ENCODE peak calls at places on chromosomes 7 and 10, in seven cellular contexts. P is epithelial cell of esophagus, S is endothelial cell, A is transverse colon, G is dorsolateral prefrontal cortex, H is astrocyte of the spinal cord, F is type B pancreatic cell. E is an unnamed sample.

GRCh38 chr7:42174391-42174848 is 62.6 kb downstream of the GLI3 start:
- DNase-seq in P (no peak), S (no peak), A (no peak), G (no peak), H (peak), F (no peak), E (no peak)

GRCh38 chr10:92712016-92712889 is 22.5 kb downstream of the HHEX start:
- DNase-seq in P (no peak), S (no peak), A (no peak), G (no peak), H (peak), F (no peak), E (no peak)

GRCh38 chr10:86267286-86268195 is 99.1 kb downstream of the GRID1 start:
- DNase-seq in P (no peak), S (no peak), A (no peak), G (no peak), H (no peak), F (peak), E (no peak)

GRCh38 chr10:34918060-34918840 is 103.2 kb upstream of the PARD3 start:
- DNase-seq in P (no peak), S (no peak), A (no peak), G (no peak), H (no peak), F (no peak), E (no peak)

GRCh38 chr10:1366811-1367425 is 310.7 kb downstream of the WDR37 start:
- DNase-seq in P (no peak), S (no peak), A (no peak), G (no peak), H (no peak), F (peak), E (no peak)

GRCh38 chr10:109892087-109892486 is 31.2 kb downstream of the XPNPEP1 start:
- DNase-seq in P (no peak), S (no peak), A (no peak), G (no peak), H (peak), F (no peak), E (no peak)

GRCh38 chr10:10528563-10528910 is 489.1 kb upstream of the CELF2 start:
- DNase-seq in P (no peak), S (no peak), A (no peak), G (no peak), H (peak), F (no peak), E (no peak)

GRCh38 chr7:25722856-25723255 is 429.1 kb upstream of the NFE2L3 start:
- DNase-seq in P (no peak), S (no peak), A (no peak), G (no peak), H (no peak), F (no peak), E (no peak)

GRCh38 chr7:39667354-39667923 is 44.1 kb downstream of the RALA start:
- DNase-seq in P (no peak), S (no peak), A (no peak), G (peak), H (no peak), F (no peak), E (no peak)

GRCh38 chr10:103193107-103193819 is at the start of gene NT5C2:
- DNase-seq in P (peak), S (peak), A (peak), G (peak), H (peak), F (peak), E (peak)

GRCh38 chr7:151696738-151697514 is 177.2 kb upstream of the RHEB start:
- DNase-seq in P (peak), S (no peak), A (peak), G (peak), H (no peak), F (no peak), E (no peak)

GRCh38 chr7:118735436-118735835 is 510.9 kb downstream of the ANKRD7 start:
- DNase-seq in P (no peak), S (no peak), A (no peak), G (no peak), H (no peak), F (no peak), E (no peak)

GRCh38 chr10:86688398-86688921 is 20.1 kb downstream of the LDB3 start:
- DNase-seq in P (peak), S (peak), A (peak), G (peak), H (peak), F (no peak), E (peak)

GRCh38 chr10:62626096-62626495 is 178.4 kb upstream of the ADO start:
- DNase-seq in P (no peak), S (no peak), A (no peak), G (no peak), H (no peak), F (no peak), E (no peak)

GRCh38 chr7:1062296-1063294 is 18.2 kb downstream of the GPR146 start:
- DNase-seq in P (peak), S (no peak), A (no peak), G (no peak), H (no peak), F (no peak), E (no peak)

GRCh38 chr7:104973909-104974415 is 40.0 kb upstream of the KMT2E start:
- DNase-seq in P (peak), S (no peak), A (no peak), G (no peak), H (peak), F (no peak), E (no peak)

GRCh38 chr10:77884181-77884580 is 42.4 kb downstream of the DLG5 start:
- DNase-seq in P (no peak), S (no peak), A (no peak), G (no peak), H (no peak), F (no peak), E (no peak)

GRCh38 chr7:101104193-101104713 is 19.0 kb downstream of the TRIM56 start:
- DNase-seq in P (no peak), S (no peak), A (no peak), G (no peak), H (no peak), F (no peak), E (no peak)

GRCh38 chr10:28661035-28661434 is 16.3 kb upstream of the BAMBI start:
- DNase-seq in P (peak), S (no peak), A (no peak), G (no peak), H (peak), F (no peak), E (no peak)

GRCh38 chr10:58371473-58371872 is 13.7 kb upstream of the TFAM start:
- DNase-seq in P (no peak), S (no peak), A (no peak), G (no peak), H (no peak), F (no peak), E (no peak)

GRCh38 chr7:3009086-3009485 is 34.6 kb downstream of the CARD11 start:
- DNase-seq in P (no peak), S (no peak), A (no peak), G (no peak), H (no peak), F (no peak), E (no peak)

GRCh38 chr7:137040745-137041144 is 172.3 kb downstream of the CHRM2 start:
- DNase-seq in P (no peak), S (no peak), A (no peak), G (no peak), H (no peak), F (no peak), E (no peak)

GRCh38 chr7:47610506-47611044 is 28.7 kb upstream of the TNS3 start:
- DNase-seq in P (no peak), S (no peak), A (no peak), G (no peak), H (peak), F (no peak), E (no peak)

GRCh38 chr7:3301472-3301778 is 373 bp downstream of the SDK1 start:
- DNase-seq in P (no peak), S (no peak), A (no peak), G (no peak), H (no peak), F (no peak), E (no peak)

GRCh38 chr7:112433289-112433688 is 17.0 kb upstream of the IFRD1 start:
- DNase-seq in P (peak), S (no peak), A (no peak), G (no peak), H (no peak), F (no peak), E (no peak)

GRCh38 chr10:70568781-70569495 is 33.6 kb downstream of the PRF1 start:
- DNase-seq in P (no peak), S (no peak), A (no peak), G (peak), H (no peak), F (no peak), E (no peak)

GRCh38 chr7:18192228-18192627 is 164.6 kb upstream of the PRPS1L1 start:
- DNase-seq in P (no peak), S (no peak), A (no peak), G (no peak), H (no peak), F (no peak), E (no peak)

GRCh38 chr7:39952378-39952777 is 2.3 kb downstream of the CDK13 start:
- DNase-seq in P (peak), S (no peak), A (no peak), G (no peak), H (peak), F (no peak), E (no peak)

DNA sequence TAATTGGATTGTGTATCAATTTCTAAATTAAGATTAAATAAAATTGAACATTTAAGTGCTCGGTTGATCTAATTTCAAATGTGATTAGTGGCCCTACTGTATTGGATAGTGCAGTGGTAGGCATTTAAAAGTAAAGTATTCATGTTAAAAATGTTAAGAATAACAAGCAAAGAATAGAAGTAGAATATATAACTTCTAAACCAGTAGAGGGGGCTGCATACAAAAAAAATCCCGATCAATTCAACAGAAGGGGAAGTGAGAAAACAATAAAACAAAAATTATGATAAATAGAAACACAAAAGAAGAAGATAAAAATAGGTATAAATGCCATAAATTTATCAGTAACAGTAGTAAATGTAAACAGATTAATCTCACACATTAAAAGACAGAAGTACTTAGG is 24.9 kb upstream of the WDFY4 start:
- DNase-seq in P (peak), S (no peak), A (no peak), G (no peak), H (peak), F (no peak), E (no peak)
- TF ChIP-seq CTCF in P (no peak), S (peak), A (no peak), G (peak), H (peak), F (peak), E (no peak)

GRCh38 chr10:127920319-127921074 is 13.6 kb downstream of the PTPRE start:
- DNase-seq in P (no peak), S (no peak), A (no peak), G (no peak), H (no peak), F (peak), E (no peak)

GRCh38 chr10:127921751-127922140 is 14.8 kb downstream of the PTPRE start:
- DNase-seq in P (no peak), S (no peak), A (no peak), G (no peak), H (no peak), F (no peak), E (no peak)

GRCh38 chr10:127918570-127918969 is 11.7 kb downstream of the PTPRE start:
- DNase-seq in P (no peak), S (no peak), A (no peak), G (no peak), H (no peak), F (peak), E (peak)

GRCh38 chr10:127921075-127921750 is 14.3 kb downstream of the PTPRE start:
- DNase-seq in P (no peak), S (no peak), A (no peak), G (no peak), H (no peak), F (peak), E (no peak)

GRCh38 chr10:127919418-127920191 is 12.7 kb downstream of the PTPRE start:
- DNase-seq in P (no peak), S (no peak), A (no peak), G (no peak), H (peak), F (no peak), E (no peak)
- TF ChIP-seq CTCF in P (peak), S (no peak), A (no peak), G (peak), H (peak), F (peak), E (peak)

GRCh38 chr10:118775478-118775877 is 20.7 kb upstream of the CACUL1 start:
- DNase-seq in P (peak), S (no peak), A (no peak), G (no peak), H (no peak), F (no peak), E (no peak)
- TF ChIP-seq CTCF in P (no peak), S (peak), A (no peak), G (no peak), H (no peak), F (peak), E (no peak)

DNA sequence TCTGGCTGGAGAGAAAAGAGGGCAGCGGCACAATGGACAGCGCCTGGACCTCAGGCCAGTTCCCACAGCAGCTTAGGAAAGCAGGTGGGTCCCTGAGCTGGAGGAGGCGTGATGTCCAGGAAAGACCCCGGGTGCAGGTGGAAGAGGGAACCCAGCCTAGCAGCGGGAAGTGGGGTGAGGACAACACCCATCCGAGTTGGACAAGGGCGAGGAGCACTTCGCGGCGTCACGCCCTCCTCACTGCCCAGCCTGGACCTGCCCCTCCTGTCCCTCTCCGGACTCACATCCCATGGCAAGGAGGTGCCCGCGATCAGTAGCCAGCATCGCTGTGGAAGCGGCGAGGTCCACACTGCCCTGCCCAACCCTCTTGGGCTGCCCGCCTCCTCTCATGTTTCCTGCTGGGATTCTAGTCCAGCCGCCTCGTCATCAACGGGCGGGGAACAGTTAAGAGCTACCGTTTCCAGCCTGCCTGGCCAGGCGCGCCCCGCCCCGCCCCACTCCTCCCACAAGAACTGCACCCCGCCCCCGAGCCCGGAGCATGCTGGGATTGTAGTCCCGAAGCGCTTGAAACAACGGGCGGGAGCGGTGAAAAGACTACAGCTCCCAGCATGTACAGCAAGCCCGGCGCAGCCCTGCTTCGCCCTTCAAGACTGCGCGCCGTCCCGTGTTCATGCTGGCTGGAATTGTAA is 930.6 kb upstream of the ZNF722 start:
- DNase-seq in P (peak), S (no peak), A (no peak), G (no peak), H (no peak), F (peak), E (no peak)
- TF ChIP-seq CTCF in P (no peak), S (no peak), A (no peak), G (no peak), H (no peak), F (no peak), E (no peak)

DNA sequence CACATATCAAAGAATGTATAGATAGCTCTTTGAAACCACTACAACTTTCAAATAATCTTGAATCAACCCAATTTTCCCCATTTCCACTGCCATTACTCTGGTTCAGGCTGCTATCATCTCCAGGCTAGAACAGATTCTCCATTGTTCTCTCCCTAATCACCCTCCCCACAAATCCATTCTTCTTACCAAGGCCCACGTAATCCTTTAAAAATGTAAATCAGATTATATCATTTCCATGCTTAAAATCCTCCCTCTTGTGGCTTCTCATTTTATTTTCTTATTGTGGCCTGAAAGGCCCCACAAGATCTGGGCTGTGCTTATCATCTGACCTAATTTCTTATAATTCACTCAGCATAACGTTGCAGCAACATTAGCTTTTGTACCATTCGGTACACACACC is 3.0 kb upstream of the PON1 start:
- DNase-seq in P (no peak), S (no peak), A (no peak), G (no peak), H (no peak), F (no peak), E (no peak)
- TF ChIP-seq CTCF in P (no peak), S (no peak), A (no peak), G (no peak), H (no peak), F (no peak), E (no peak)